ENCODE peak calls at places on chromosomes 2 and 18, in seven cellular contexts. One of them, this sample, is unnamed.

GRCh38 chr18:45059695-45060094 is 379.0 kb downstream of the SETBP1 start:
- DNase-seq in mucosa of descending colon: no peak
- DNase-seq in pancreas: no peak
- DNase-seq in upper lobe of right lung: no peak
- DNase-seq in endothelial cell of umbilical vein: peak; percentile 14
- DNase-seq in A549: peak; percentile 1
- DNase-seq in fibroblast of lung: peak; percentile 87
- DNase-seq in this sample: no peak

GRCh38 chr2:113173563-113174368 is at the start of gene PSD4:
- DNase-seq in mucosa of descending colon: peak; percentile 93
- DNase-seq in pancreas: no peak
- DNase-seq in upper lobe of right lung: peak; percentile 88
- DNase-seq in endothelial cell of umbilical vein: no peak
- DNase-seq in A549: no peak
- DNase-seq in fibroblast of lung: no peak
- DNase-seq in this sample: peak; percentile 64

GRCh38 chr2:130768191-130768855 is 13.0 kb downstream of the AMER3 start:
- DNase-seq in mucosa of descending colon: no peak
- DNase-seq in pancreas: no peak
- DNase-seq in upper lobe of right lung: no peak
- DNase-seq in endothelial cell of umbilical vein: no peak
- DNase-seq in A549: no peak
- DNase-seq in fibroblast of lung: no peak
- DNase-seq in this sample: no peak

GRCh38 chr18:5918196-5918595 is 22.9 kb upstream of the TMEM200C start:
- DNase-seq in mucosa of descending colon: no peak
- DNase-seq in pancreas: no peak
- DNase-seq in upper lobe of right lung: no peak
- DNase-seq in endothelial cell of umbilical vein: no peak
- DNase-seq in A549: no peak
- DNase-seq in fibroblast of lung: no peak
- DNase-seq in this sample: no peak

GRCh38 chr18:77108001-77108692 is 24.4 kb downstream of the MBP start:
- DNase-seq in mucosa of descending colon: no peak
- DNase-seq in pancreas: no peak
- DNase-seq in upper lobe of right lung: no peak
- DNase-seq in endothelial cell of umbilical vein: no peak
- DNase-seq in A549: no peak
- DNase-seq in fibroblast of lung: peak; percentile 96
- DNase-seq in this sample: no peak

GRCh38 chr2:86211033-86211795 is 12.0 kb downstream of the MRPL35 start:
- DNase-seq in mucosa of descending colon: no peak
- DNase-seq in pancreas: no peak
- DNase-seq in upper lobe of right lung: peak; percentile 74
- DNase-seq in endothelial cell of umbilical vein: no peak
- DNase-seq in A549: no peak
- DNase-seq in fibroblast of lung: no peak
- DNase-seq in this sample: no peak

GRCh38 chr18:36511791-36512352 is 214.4 kb downstream of the FHOD3 start:
- DNase-seq in mucosa of descending colon: no peak
- DNase-seq in pancreas: no peak
- DNase-seq in upper lobe of right lung: no peak
- DNase-seq in endothelial cell of umbilical vein: no peak
- DNase-seq in A549: no peak
- DNase-seq in fibroblast of lung: no peak
- DNase-seq in this sample: no peak

GRCh38 chr2:78710632-78711375 is 314.7 kb upstream of the REG3G start:
- DNase-seq in mucosa of descending colon: no peak
- DNase-seq in pancreas: no peak
- DNase-seq in upper lobe of right lung: no peak
- DNase-seq in endothelial cell of umbilical vein: no peak
- DNase-seq in A549: no peak
- DNase-seq in fibroblast of lung: no peak
- DNase-seq in this sample: no peak

GRCh38 chr2:47054867-47055266 is 100.2 kb downstream of the STPG4 start:
- DNase-seq in mucosa of descending colon: no peak
- DNase-seq in pancreas: no peak
- DNase-seq in upper lobe of right lung: no peak
- DNase-seq in endothelial cell of umbilical vein: no peak
- DNase-seq in A549: no peak
- DNase-seq in fibroblast of lung: no peak
- DNase-seq in this sample: no peak

GRCh38 chr2:24813645-24814257 is 20.5 kb downstream of the CENPO start:
- DNase-seq in mucosa of descending colon: no peak
- DNase-seq in pancreas: no peak
- DNase-seq in upper lobe of right lung: no peak
- DNase-seq in endothelial cell of umbilical vein: no peak
- DNase-seq in A549: no peak
- DNase-seq in fibroblast of lung: no peak
- DNase-seq in this sample: no peak

GRCh38 chr2:63891488-63892030 is 49.9 kb downstream of the UGP2 start:
- DNase-seq in mucosa of descending colon: no peak
- DNase-seq in pancreas: no peak
- DNase-seq in upper lobe of right lung: no peak
- DNase-seq in endothelial cell of umbilical vein: no peak
- DNase-seq in A549: no peak
- DNase-seq in fibroblast of lung: no peak
- DNase-seq in this sample: no peak

GRCh38 chr2:85748039-85748438 is 5.8 kb upstream of the ATOH8 start:
- DNase-seq in mucosa of descending colon: no peak
- DNase-seq in pancreas: no peak
- DNase-seq in upper lobe of right lung: no peak
- DNase-seq in endothelial cell of umbilical vein: no peak
- DNase-seq in A549: no peak
- DNase-seq in fibroblast of lung: no peak
- DNase-seq in this sample: no peak

GRCh38 chr2:143493339-143493738 is 364.1 kb downstream of the ARHGAP15 start:
- DNase-seq in mucosa of descending colon: no peak
- DNase-seq in pancreas: no peak
- DNase-seq in upper lobe of right lung: no peak
- DNase-seq in endothelial cell of umbilical vein: no peak
- DNase-seq in A549: no peak
- DNase-seq in fibroblast of lung: no peak
- DNase-seq in this sample: no peak

GRCh38 chr2:229601396-229601795 is 113.0 kb downstream of the DNER start:
- DNase-seq in mucosa of descending colon: no peak
- DNase-seq in pancreas: no peak
- DNase-seq in upper lobe of right lung: no peak
- DNase-seq in endothelial cell of umbilical vein: no peak
- DNase-seq in A549: no peak
- DNase-seq in fibroblast of lung: peak; percentile 22
- DNase-seq in this sample: no peak

GRCh38 chr2:83081835-83082522 is 1377.1 kb downstream of the SUCLG1 start:
- DNase-seq in mucosa of descending colon: no peak
- DNase-seq in pancreas: no peak
- DNase-seq in upper lobe of right lung: no peak
- DNase-seq in endothelial cell of umbilical vein: peak; percentile 100
- DNase-seq in A549: no peak
- DNase-seq in fibroblast of lung: peak; percentile 62
- DNase-seq in this sample: no peak

DNA sequence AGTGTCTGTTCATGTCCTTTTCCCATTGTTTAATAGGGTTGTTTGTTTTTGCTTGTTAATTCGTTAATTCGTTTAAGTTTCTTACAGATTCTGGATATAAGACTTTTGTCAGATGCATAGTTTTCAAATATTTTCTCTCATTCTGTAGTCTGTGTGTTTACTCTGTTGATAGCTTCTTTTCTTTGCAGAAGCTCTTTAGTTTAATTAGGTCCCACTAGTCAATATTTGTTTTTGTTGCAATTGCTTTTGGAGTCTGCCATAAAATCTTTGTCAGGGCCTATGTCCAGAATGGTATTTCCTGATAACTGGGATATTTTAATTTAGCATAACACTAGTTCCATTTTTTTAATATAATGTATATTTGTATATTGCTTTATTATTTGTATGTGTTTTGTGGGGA is 1380.1 kb downstream of the SUCLG1 start:
- DNase-seq in mucosa of descending colon: no peak
- DNase-seq in pancreas: no peak
- DNase-seq in upper lobe of right lung: no peak
- DNase-seq in endothelial cell of umbilical vein: no peak
- DNase-seq in A549: no peak
- DNase-seq in fibroblast of lung: no peak
- DNase-seq in this sample: no peak
- H3K9me3 ChIP-seq in mucosa of descending colon: no peaks in the 10 kb centered on the region
- H3K9me3 ChIP-seq in pancreas: no peaks in the 10 kb centered on the region
- H3K9me3 ChIP-seq in upper lobe of right lung: no peaks in the 10 kb centered on the region
- H3K9me3 ChIP-seq in endothelial cell of umbilical vein: no peaks in the 10 kb centered on the region
- H3K9me3 ChIP-seq in A549: no peaks in the 10 kb centered on the region
- H3K9me3 ChIP-seq in fibroblast of lung: no peaks in the 10 kb centered on the region
- H3K9me3 ChIP-seq in this sample: no peaks in the 10 kb centered on the region

GRCh38 chr2:23425338-23425871 is 40.4 kb downstream of the KLHL29 start:
- DNase-seq in mucosa of descending colon: no peak
- DNase-seq in pancreas: no peak
- DNase-seq in upper lobe of right lung: no peak
- DNase-seq in endothelial cell of umbilical vein: no peak
- DNase-seq in A549: no peak
- DNase-seq in fibroblast of lung: no peak
- DNase-seq in this sample: no peak

GRCh38 chr2:23422089-23423061 is 37.4 kb downstream of the KLHL29 start:
- DNase-seq in mucosa of descending colon: no peak
- DNase-seq in pancreas: no peak
- DNase-seq in upper lobe of right lung: no peak
- DNase-seq in endothelial cell of umbilical vein: no peak
- DNase-seq in A549: no peak
- DNase-seq in fibroblast of lung: no peak
- DNase-seq in this sample: no peak

GRCh38 chr2:23425886-23426283 is 40.9 kb downstream of the KLHL29 start:
- DNase-seq in mucosa of descending colon: no peak
- DNase-seq in pancreas: no peak
- DNase-seq in upper lobe of right lung: no peak
- DNase-seq in endothelial cell of umbilical vein: no peak
- DNase-seq in A549: no peak
- DNase-seq in fibroblast of lung: peak; percentile 46
- DNase-seq in this sample: no peak

GRCh38 chr2:23423062-23423872 is 38.3 kb downstream of the KLHL29 start:
- DNase-seq in mucosa of descending colon: no peak
- DNase-seq in pancreas: no peak
- DNase-seq in upper lobe of right lung: no peak
- DNase-seq in endothelial cell of umbilical vein: no peak
- DNase-seq in A549: no peak
- DNase-seq in fibroblast of lung: no peak
- DNase-seq in this sample: no peak

GRCh38 chr2:23423873-23424680 is 39.1 kb downstream of the KLHL29 start:
- DNase-seq in mucosa of descending colon: no peak
- DNase-seq in pancreas: no peak
- DNase-seq in upper lobe of right lung: no peak
- DNase-seq in endothelial cell of umbilical vein: no peak
- DNase-seq in A549: no peak
- DNase-seq in fibroblast of lung: no peak
- DNase-seq in this sample: no peak
- H3K9me3 ChIP-seq in mucosa of descending colon: no peaks in the 10 kb centered on the region
- H3K9me3 ChIP-seq in pancreas: no peaks in the 10 kb centered on the region
- H3K9me3 ChIP-seq in upper lobe of right lung: no peaks in the 10 kb centered on the region
- H3K9me3 ChIP-seq in endothelial cell of umbilical vein: no peaks in the 10 kb centered on the region
- H3K9me3 ChIP-seq in A549: no peaks in the 10 kb centered on the region
- H3K9me3 ChIP-seq in fibroblast of lung: no peaks in the 10 kb centered on the region
- H3K9me3 ChIP-seq in this sample: no peaks in the 10 kb centered on the region

GRCh38 chr2:81551040-81551634 is 1246.6 kb upstream of the LRRTM1 start:
- DNase-seq in mucosa of descending colon: no peak
- DNase-seq in pancreas: no peak
- DNase-seq in upper lobe of right lung: no peak
- DNase-seq in endothelial cell of umbilical vein: no peak
- DNase-seq in A549: no peak
- DNase-seq in fibroblast of lung: peak; percentile 0
- DNase-seq in this sample: no peak

GRCh38 chr2:81545626-81546025 is 1241.1 kb upstream of the LRRTM1 start:
- DNase-seq in mucosa of descending colon: no peak
- DNase-seq in pancreas: no peak
- DNase-seq in upper lobe of right lung: no peak
- DNase-seq in endothelial cell of umbilical vein: no peak
- DNase-seq in A549: no peak
- DNase-seq in fibroblast of lung: no peak
- DNase-seq in this sample: no peak

GRCh38 chr2:81550277-81550676 is 1245.7 kb upstream of the LRRTM1 start:
- DNase-seq in mucosa of descending colon: no peak
- DNase-seq in pancreas: no peak
- DNase-seq in upper lobe of right lung: no peak
- DNase-seq in endothelial cell of umbilical vein: no peak
- DNase-seq in A549: no peak
- DNase-seq in fibroblast of lung: no peak
- DNase-seq in this sample: no peak
- H3K9me3 ChIP-seq in mucosa of descending colon: no peaks in the 10 kb centered on the region
- H3K9me3 ChIP-seq in pancreas: no peaks in the 10 kb centered on the region
- H3K9me3 ChIP-seq in upper lobe of right lung: no peaks in the 10 kb centered on the region
- H3K9me3 ChIP-seq in endothelial cell of umbilical vein: no peaks in the 10 kb centered on the region
- H3K9me3 ChIP-seq in A549: peaks cover 9% of the 10 kb centered on the region
- H3K9me3 ChIP-seq in fibroblast of lung: no peaks in the 10 kb centered on the region
- H3K9me3 ChIP-seq in this sample: no peaks in the 10 kb centered on the region

GRCh38 chr18:78979682-78980278 is at the start of gene SALL3:
- DNase-seq in mucosa of descending colon: no peak
- DNase-seq in pancreas: no peak
- DNase-seq in upper lobe of right lung: no peak
- DNase-seq in endothelial cell of umbilical vein: no peak
- DNase-seq in A549: no peak
- DNase-seq in fibroblast of lung: peak; percentile 60
- DNase-seq in this sample: no peak

GRCh38 chr18:78980279-78980771 is 707 bp downstream of the SALL3 start:
- DNase-seq in mucosa of descending colon: no peak
- DNase-seq in pancreas: no peak
- DNase-seq in upper lobe of right lung: no peak
- DNase-seq in endothelial cell of umbilical vein: no peak
- DNase-seq in A549: no peak
- DNase-seq in fibroblast of lung: peak; percentile 42
- DNase-seq in this sample: no peak

GRCh38 chr18:78978336-78979057 is 1.1 kb upstream of the SALL3 start:
- DNase-seq in mucosa of descending colon: no peak
- DNase-seq in pancreas: no peak
- DNase-seq in upper lobe of right lung: no peak
- DNase-seq in endothelial cell of umbilical vein: no peak
- DNase-seq in A549: no peak
- DNase-seq in fibroblast of lung: peak; percentile 47
- DNase-seq in this sample: no peak

GRCh38 chr18:78977627-78978271 is 1.9 kb upstream of the SALL3 start:
- DNase-seq in mucosa of descending colon: no peak
- DNase-seq in pancreas: no peak
- DNase-seq in upper lobe of right lung: no peak
- DNase-seq in endothelial cell of umbilical vein: no peak
- DNase-seq in A549: no peak
- DNase-seq in fibroblast of lung: peak; percentile 23
- DNase-seq in this sample: no peak

GRCh38 chr18:78979058-78979680 is 449 bp upstream of the SALL3 start:
- DNase-seq in mucosa of descending colon: no peak
- DNase-seq in pancreas: no peak
- DNase-seq in upper lobe of right lung: no peak
- DNase-seq in endothelial cell of umbilical vein: no peak
- DNase-seq in A549: no peak
- DNase-seq in fibroblast of lung: peak; percentile 75
- DNase-seq in this sample: no peak
- H3K9me3 ChIP-seq in mucosa of descending colon: no peaks in the 10 kb centered on the region
- H3K9me3 ChIP-seq in pancreas: no peaks in the 10 kb centered on the region
- H3K9me3 ChIP-seq in upper lobe of right lung: no peaks in the 10 kb centered on the region
- H3K9me3 ChIP-seq in endothelial cell of umbilical vein: no peaks in the 10 kb centered on the region
- H3K9me3 ChIP-seq in A549: no peaks in the 10 kb centered on the region
- H3K9me3 ChIP-seq in fibroblast of lung: no peaks in the 10 kb centered on the region
- H3K9me3 ChIP-seq in this sample: no peaks in the 10 kb centered on the region